ENCODE peak calls at places on chromosome 7, in six cellular contexts. One of them, this sample, is unnamed. For H3K4me1, the result is how much of the 10 kb centered on the place peaks cover.

GRCh38 chr7:155865830-155866545 is 53.7 kb upstream of the SHH start:
- DNase-seq in neural progenitor cell: no peak
- DNase-seq in IMR-90: no peak
- DNase-seq in body of pancreas: no peak
- DNase-seq in OCI-LY7: no peak
- DNase-seq in Peyer's patch: no peak
- DNase-seq in this sample: peak

GRCh38 chr7:30182186-30182585 is 47.4 kb downstream of the MTURN start:
- DNase-seq in neural progenitor cell: no peak
- DNase-seq in IMR-90: no peak
- DNase-seq in body of pancreas: peak
- DNase-seq in OCI-LY7: no peak
- DNase-seq in Peyer's patch: no peak
- DNase-seq in this sample: no peak

GRCh38 chr7:2919256-2919655 is 75.1 kb upstream of the GNA12 start:
- DNase-seq in neural progenitor cell: no peak
- DNase-seq in IMR-90: no peak
- DNase-seq in body of pancreas: no peak
- DNase-seq in OCI-LY7: no peak
- DNase-seq in Peyer's patch: no peak
- DNase-seq in this sample: no peak

GRCh38 chr7:148807451-148807850 is 76.6 kb downstream of the EZH2 start:
- DNase-seq in neural progenitor cell: no peak
- DNase-seq in IMR-90: no peak
- DNase-seq in body of pancreas: no peak
- DNase-seq in OCI-LY7: no peak
- DNase-seq in Peyer's patch: no peak
- DNase-seq in this sample: no peak

GRCh38 chr7:156984209-156984891 is 26.1 kb downstream of the MNX1 start:
- DNase-seq in neural progenitor cell: no peak
- DNase-seq in IMR-90: peak
- DNase-seq in body of pancreas: no peak
- DNase-seq in OCI-LY7: no peak
- DNase-seq in Peyer's patch: no peak
- DNase-seq in this sample: no peak

GRCh38 chr7:145331076-145331475 is 495.2 kb upstream of the TPK1 start:
- DNase-seq in neural progenitor cell: peak
- DNase-seq in IMR-90: no peak
- DNase-seq in body of pancreas: no peak
- DNase-seq in OCI-LY7: no peak
- DNase-seq in Peyer's patch: no peak
- DNase-seq in this sample: no peak

GRCh38 chr7:8205572-8205971 is 56.4 kb downstream of the ICA1 start:
- DNase-seq in neural progenitor cell: no peak
- DNase-seq in IMR-90: no peak
- DNase-seq in body of pancreas: no peak
- DNase-seq in OCI-LY7: no peak
- DNase-seq in Peyer's patch: no peak
- DNase-seq in this sample: no peak

GRCh38 chr7:122803851-122804250 is 82.4 kb downstream of the CADPS2 start:
- DNase-seq in neural progenitor cell: no peak
- DNase-seq in IMR-90: no peak
- DNase-seq in body of pancreas: no peak
- DNase-seq in OCI-LY7: no peak
- DNase-seq in Peyer's patch: no peak
- DNase-seq in this sample: no peak

GRCh38 chr7:2657920-2658671 is 26.3 kb downstream of the TTYH3 start:
- DNase-seq in neural progenitor cell: no peak
- DNase-seq in IMR-90: no peak
- DNase-seq in body of pancreas: no peak
- DNase-seq in OCI-LY7: no peak
- DNase-seq in Peyer's patch: no peak
- DNase-seq in this sample: no peak

GRCh38 chr7:25664593-25664992 is 436.3 kb upstream of the NPVF start:
- DNase-seq in neural progenitor cell: no peak
- DNase-seq in IMR-90: no peak
- DNase-seq in body of pancreas: no peak
- DNase-seq in OCI-LY7: no peak
- DNase-seq in Peyer's patch: no peak
- DNase-seq in this sample: no peak

GRCh38 chr7:25665346-25665745 is 437.1 kb upstream of the NPVF start:
- DNase-seq in neural progenitor cell: no peak
- DNase-seq in IMR-90: no peak
- DNase-seq in body of pancreas: no peak
- DNase-seq in OCI-LY7: no peak
- DNase-seq in Peyer's patch: no peak
- DNase-seq in this sample: no peak

GRCh38 chr7:25663877-25664276 is 435.6 kb upstream of the NPVF start:
- DNase-seq in neural progenitor cell: no peak
- DNase-seq in IMR-90: no peak
- DNase-seq in body of pancreas: no peak
- DNase-seq in OCI-LY7: no peak
- DNase-seq in Peyer's patch: no peak
- DNase-seq in this sample: no peak

GRCh38 chr7:25666671-25667060 is 438.4 kb upstream of the NPVF start:
- DNase-seq in neural progenitor cell: no peak
- DNase-seq in IMR-90: no peak
- DNase-seq in body of pancreas: no peak
- DNase-seq in OCI-LY7: no peak
- DNase-seq in Peyer's patch: no peak
- DNase-seq in this sample: no peak

DNA sequence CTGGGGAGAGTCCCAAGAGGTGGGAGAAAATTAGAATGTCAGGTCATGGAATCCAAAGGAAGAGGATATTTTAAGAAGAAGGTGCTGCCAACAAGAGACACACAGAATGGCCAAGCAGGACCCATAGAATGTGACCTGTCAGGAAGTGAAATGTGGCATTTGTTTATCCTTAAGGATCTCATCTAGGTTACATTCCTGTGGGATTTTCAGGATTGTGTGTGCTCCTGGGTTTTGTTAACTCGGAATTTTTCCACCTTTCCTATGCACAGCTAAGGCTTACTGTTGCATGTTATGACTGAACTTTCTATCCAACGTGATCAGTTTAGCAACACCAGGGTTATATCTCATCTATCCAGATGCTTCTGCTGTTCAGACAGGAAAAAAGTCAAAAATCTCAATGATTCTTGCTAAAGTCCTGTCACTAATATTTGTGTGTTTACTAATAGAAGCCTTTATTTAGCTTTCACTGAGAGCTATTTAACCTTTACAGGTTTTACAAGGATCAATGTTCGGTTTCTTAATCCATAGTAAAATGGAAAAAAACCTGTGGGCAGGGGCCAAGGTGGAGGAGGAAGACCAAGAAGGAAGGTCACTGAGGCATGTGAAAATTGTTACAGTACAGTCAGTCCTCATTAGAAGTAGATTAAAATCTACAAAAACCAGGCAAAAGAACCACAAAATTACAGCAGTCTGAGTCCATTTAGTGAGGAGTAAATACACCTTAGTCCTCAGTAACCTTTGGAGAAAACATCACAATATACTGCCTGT is 437.8 kb upstream of the NPVF start:
- DNase-seq in neural progenitor cell: no peak
- DNase-seq in IMR-90: no peak
- DNase-seq in body of pancreas: no peak
- DNase-seq in OCI-LY7: no peak
- DNase-seq in Peyer's patch: no peak
- DNase-seq in this sample: no peak
- H3K4me3 ChIP-seq in neural progenitor cell: no peak
- H3K4me3 ChIP-seq in IMR-90: no peak
- H3K4me3 ChIP-seq in body of pancreas: no peak
- H3K4me3 ChIP-seq in OCI-LY7: no peak
- H3K4me3 ChIP-seq in Peyer's patch: no peak
- H3K4me3 ChIP-seq in this sample: no peak

DNA sequence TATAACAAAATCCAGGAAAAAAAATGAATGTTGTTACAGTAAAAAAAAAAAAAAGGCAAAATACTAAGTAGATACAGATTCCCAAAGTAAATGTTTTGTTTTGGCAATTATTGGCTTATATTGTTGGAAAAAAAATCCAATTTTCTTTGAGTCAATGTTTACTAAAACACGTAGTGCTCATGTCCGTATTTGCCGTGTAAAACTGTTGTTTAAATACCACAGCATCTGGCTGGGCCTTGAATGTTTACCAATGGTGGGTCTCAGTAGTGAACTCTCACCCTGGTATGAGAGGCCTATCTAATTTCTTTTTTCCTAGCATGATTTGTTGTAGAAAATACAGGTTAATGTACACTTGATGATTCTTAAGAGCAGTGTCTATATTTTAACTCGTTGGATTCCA is 41.4 kb upstream of the SLC26A5 start:
- DNase-seq in neural progenitor cell: no peak
- DNase-seq in IMR-90: no peak
- DNase-seq in body of pancreas: no peak
- DNase-seq in OCI-LY7: no peak
- DNase-seq in Peyer's patch: no peak
- DNase-seq in this sample: no peak
- TF ChIP-seq CTCF in neural progenitor cell: no peak
- TF ChIP-seq CTCF in IMR-90: no peak
- TF ChIP-seq CTCF in body of pancreas: no peak
- TF ChIP-seq CTCF in OCI-LY7: no peak
- TF ChIP-seq CTCF in Peyer's patch: no peak
- TF ChIP-seq CTCF in this sample: no peak

GRCh38 chr7:886626-887487 is 10.5 kb downstream of the GET4 start:
- DNase-seq in neural progenitor cell: no peak
- DNase-seq in IMR-90: no peak
- DNase-seq in body of pancreas: no peak
- DNase-seq in OCI-LY7: no peak
- DNase-seq in Peyer's patch: no peak
- DNase-seq in this sample: no peak

GRCh38 chr7:887488-887820 is 11.1 kb downstream of the GET4 start:
- DNase-seq in neural progenitor cell: no peak
- DNase-seq in IMR-90: no peak
- DNase-seq in body of pancreas: no peak
- DNase-seq in OCI-LY7: no peak
- DNase-seq in Peyer's patch: no peak
- DNase-seq in this sample: no peak

GRCh38 chr7:884191-885003 is 8.0 kb downstream of the GET4 start:
- DNase-seq in neural progenitor cell: no peak
- DNase-seq in IMR-90: no peak
- DNase-seq in body of pancreas: no peak
- DNase-seq in OCI-LY7: no peak
- DNase-seq in Peyer's patch: no peak
- DNase-seq in this sample: peak

GRCh38 chr7:885261-885892 is 9.0 kb downstream of the GET4 start:
- DNase-seq in neural progenitor cell: no peak
- DNase-seq in IMR-90: no peak
- DNase-seq in body of pancreas: no peak
- DNase-seq in OCI-LY7: no peak
- DNase-seq in Peyer's patch: no peak
- DNase-seq in this sample: no peak

GRCh38 chr7:885893-886625 is 9.7 kb downstream of the GET4 start:
- DNase-seq in neural progenitor cell: no peak
- DNase-seq in IMR-90: no peak
- DNase-seq in body of pancreas: no peak
- DNase-seq in OCI-LY7: no peak
- DNase-seq in Peyer's patch: no peak
- DNase-seq in this sample: no peak
- H3K4me1 ChIP-seq in neural progenitor cell: under half
- H3K4me1 ChIP-seq in IMR-90: under half
- H3K4me1 ChIP-seq in body of pancreas: under half
- H3K4me1 ChIP-seq in OCI-LY7: under half
- H3K4me1 ChIP-seq in Peyer's patch: under half
- H3K4me1 ChIP-seq in this sample: under half

GRCh38 chr7:100867040-100867795 is at the start of gene TRIP6:
- DNase-seq in neural progenitor cell: peak
- DNase-seq in IMR-90: peak
- DNase-seq in body of pancreas: peak
- DNase-seq in OCI-LY7: no peak
- DNase-seq in Peyer's patch: peak
- DNase-seq in this sample: peak

GRCh38 chr7:100866721-100867039 is 507 bp upstream of the TRIP6 start:
- DNase-seq in neural progenitor cell: no peak
- DNase-seq in IMR-90: no peak
- DNase-seq in body of pancreas: no peak
- DNase-seq in OCI-LY7: no peak
- DNase-seq in Peyer's patch: no peak
- DNase-seq in this sample: no peak

GRCh38 chr7:100864263-100864845 is 2.8 kb upstream of the TRIP6 start:
- DNase-seq in neural progenitor cell: no peak
- DNase-seq in IMR-90: no peak
- DNase-seq in body of pancreas: no peak
- DNase-seq in OCI-LY7: no peak
- DNase-seq in Peyer's patch: no peak
- DNase-seq in this sample: no peak

GRCh38 chr7:100865372-100865911 is 1.7 kb upstream of the TRIP6 start:
- DNase-seq in neural progenitor cell: no peak
- DNase-seq in IMR-90: peak
- DNase-seq in body of pancreas: no peak
- DNase-seq in OCI-LY7: no peak
- DNase-seq in Peyer's patch: no peak
- DNase-seq in this sample: no peak

GRCh38 chr7:100865971-100866720 is 1.0 kb upstream of the TRIP6 start:
- DNase-seq in neural progenitor cell: no peak
- DNase-seq in IMR-90: no peak
- DNase-seq in body of pancreas: peak
- DNase-seq in OCI-LY7: no peak
- DNase-seq in Peyer's patch: no peak
- DNase-seq in this sample: peak
- H3K4me3 ChIP-seq in neural progenitor cell: no peak
- H3K4me3 ChIP-seq in IMR-90: no peak
- H3K4me3 ChIP-seq in body of pancreas: no peak
- H3K4me3 ChIP-seq in OCI-LY7: no peak
- H3K4me3 ChIP-seq in Peyer's patch: peak
- H3K4me3 ChIP-seq in this sample: peak

This sample was measured in stomach.